ENCODE peak calls at places on chromosomes 4 and X, in six cellular contexts. K is HCT116; H is chondrocyte; P is CD8-positive, alpha-beta T cell; D is GM10248; R is fibroblast of lung. X is an unnamed sample.

GRCh38 chr4:182699825-182700224 is 217.4 kb downstream of the DCTD start:
- DNase-seq in K (no peak), H (no peak), P (no peak), D (no peak), R (no peak), X (no peak)

GRCh38 chr4:41318839-41319530 is 62.3 kb downstream of the UCHL1 start:
- DNase-seq in K (no peak), H (no peak), P (no peak), D (no peak), R (peak; percentile 5), X (no peak)

GRCh38 chr4:151922306-151922705 is 161.5 kb upstream of the GATB start:
- DNase-seq in K (no peak), H (no peak), P (no peak), D (no peak), R (peak; percentile 50), X (no peak)

GRCh38 chrX:10190367-10190766 is 33.6 kb downstream of the CLCN4 start:
- DNase-seq in K (peak; percentile 41), H (no peak), P (no peak), D (peak; percentile 28), R (peak; percentile 73), X (no peak)

GRCh38 chr4:184843984-184844554 is 18.3 kb upstream of the ACSL1 start:
- DNase-seq in K (no peak), H (no peak), P (no peak), D (no peak), R (no peak), X (no peak)

GRCh38 chr4:158161561-158162354 is 11.1 kb downstream of the GASK1B start:
- DNase-seq in K (peak; percentile 63), H (no peak), P (no peak), D (no peak), R (peak; percentile 98), X (no peak)

GRCh38 chrX:72314242-72314641 is 8.5 kb upstream of the CITED1 start:
- DNase-seq in K (no peak), H (no peak), P (no peak), D (no peak), R (no peak), X (no peak)

GRCh38 chrX:133852837-133853236 is 132.6 kb downstream of the GPC3 start:
- DNase-seq in K (no peak), H (no peak), P (no peak), D (no peak), R (no peak), X (no peak)

GRCh38 chrX:101415180-101416130 is 7.4 kb downstream of the HNRNPH2 start:
- DNase-seq in K (no peak), H (no peak), P (no peak), D (peak; percentile 57), R (peak; percentile 68), X (peak; percentile 65)

GRCh38 chr4:173509031-173510001 is 20.7 kb downstream of the HAND2 start:
- DNase-seq in K (no peak), H (no peak), P (no peak), D (no peak), R (peak; percentile 34), X (no peak)

GRCh38 chr4:152938237-152938969 is 2.3 kb downstream of the FHDC1 start:
- DNase-seq in K (no peak), H (no peak), P (no peak), D (no peak), R (no peak), X (no peak)

GRCh38 chr4:158170691-158171455 is 2.0 kb downstream of the GASK1B start:
- DNase-seq in K (no peak), H (peak; percentile 79), P (no peak), D (peak; percentile 29), R (peak; percentile 22), X (peak; percentile 59)

GRCh38 chr4:74237425-74237966 is 70.8 kb upstream of the EPGN start:
- DNase-seq in K (no peak), H (no peak), P (no peak), D (no peak), R (no peak), X (no peak)

GRCh38 chr4:46993075-46994006 is at the start of gene GABRA4:
- DNase-seq in K (no peak), H (no peak), P (no peak), D (peak; percentile 20), R (peak; percentile 26), X (peak; percentile 34)

GRCh38 chr4:77232653-77233052 is 75.6 kb downstream of the CCNG2 start:
- DNase-seq in K (no peak), H (no peak), P (no peak), D (no peak), R (peak; percentile 64), X (no peak)

GRCh38 chr4:176753049-176753448 is 39.7 kb downstream of the VEGFC start:
- DNase-seq in K (no peak), H (no peak), P (no peak), D (no peak), R (peak; percentile 92), X (no peak)

GRCh38 chrX:153922932-153923857 is 2.9 kb downstream of the ARHGAP4 start:
- DNase-seq in K (no peak), H (peak; percentile 88), P (no peak), D (no peak), R (peak; percentile 57), X (no peak)

GRCh38 chr4:153260152-153260551 is 55.9 kb downstream of the TRIM2 start:
- DNase-seq in K (no peak), H (no peak), P (no peak), D (no peak), R (no peak), X (no peak)

GRCh38 chr4:82901129-82901718 is 689 bp downstream of the THAP9 start:
- DNase-seq in K (no peak), H (no peak), P (no peak), D (no peak), R (no peak), X (no peak)

GRCh38 chr4:78529569-78530209 is 21.9 kb upstream of the ANXA3 start:
- DNase-seq in K (no peak), H (no peak), P (no peak), D (no peak), R (peak; percentile 55), X (no peak)

GRCh38 chr4:134132086-134132783 is 69.4 kb downstream of the PABPC4L start:
- DNase-seq in K (no peak), H (no peak), P (no peak), D (no peak), R (no peak), X (no peak)

GRCh38 chrX:150411656-150412055 is 48.5 kb downstream of the MAMLD1 start:
- DNase-seq in K (no peak), H (no peak), P (no peak), D (no peak), R (no peak), X (no peak)

GRCh38 chr4:140252144-140252741 is 98.3 kb upstream of the MAML3 start:
- DNase-seq in K (no peak), H (no peak), P (no peak), D (peak; percentile 22), R (no peak), X (peak; percentile 25)

GRCh38 chrX:130539721-130540321 is 138.0 kb downstream of the RBMX2 start:
- DNase-seq in K (peak; percentile 27), H (no peak), P (no peak), D (peak; percentile 37), R (peak; percentile 24), X (peak; percentile 42)

GRCh38 chr4:80454040-80454439 is 118.5 kb downstream of the CFAP299 start:
- DNase-seq in K (peak; percentile 2), H (no peak), P (no peak), D (no peak), R (peak; percentile 65), X (no peak)
- TF ChIP-seq CTCF in K (no peak), H (no peak), P (no peak), D (no peak), R (no peak), X (no peak)

GRCh38 chr4:26322349-26322748 is 1.5 kb downstream of the RBPJ start:
- DNase-seq in K (no peak), H (no peak), P (no peak), D (no peak), R (no peak), X (no peak)

GRCh38 chr4:26320159-26320452 is 708 bp upstream of the RBPJ start:
- DNase-seq in K (no peak), H (no peak), P (no peak), D (peak; percentile 69), R (no peak), X (peak; percentile 76)

GRCh38 chr4:26321326-26322276 is 787 bp downstream of the RBPJ start:
- DNase-seq in K (no peak), H (no peak), P (peak; percentile 15), D (no peak), R (peak; percentile 39), X (no peak)

GRCh38 chr4:26319467-26320158 is 1.2 kb upstream of the RBPJ start:
- DNase-seq in K (peak; percentile 99), H (peak; percentile 99), P (peak; percentile 93), D (peak; percentile 92), R (peak; percentile 99), X (peak; percentile 94)

GRCh38 chr4:26320453-26321325 is at the start of gene RBPJ:
- DNase-seq in K (peak; percentile 94), H (peak; percentile 98), P (peak; percentile 72), D (peak; percentile 79), R (peak; percentile 99), X (peak; percentile 84)
- TF ChIP-seq CTCF in K (no peak), H (no peak), P (no peak), D (no peak), R (no peak), X (no peak)

GRCh38 chrX:53239474-53239873 is 14.5 kb upstream of the KDM5C start:
- DNase-seq in K (no peak), H (peak; percentile 35), P (no peak), D (peak; percentile 38), R (no peak), X (no peak)
- TF ChIP-seq CTCF in K (peak; percentile 51), H (peak; percentile 27), P (no peak), D (no peak), R (no peak), X (no peak)

GRCh38 chrX:152912121-152912520 is 14.3 kb downstream of the ZNF185 start:
- DNase-seq in K (no peak), H (no peak), P (no peak), D (no peak), R (no peak), X (no peak)
- TF ChIP-seq CTCF in K (peak; percentile 10), H (no peak), P (no peak), D (no peak), R (no peak), X (no peak)

DNA sequence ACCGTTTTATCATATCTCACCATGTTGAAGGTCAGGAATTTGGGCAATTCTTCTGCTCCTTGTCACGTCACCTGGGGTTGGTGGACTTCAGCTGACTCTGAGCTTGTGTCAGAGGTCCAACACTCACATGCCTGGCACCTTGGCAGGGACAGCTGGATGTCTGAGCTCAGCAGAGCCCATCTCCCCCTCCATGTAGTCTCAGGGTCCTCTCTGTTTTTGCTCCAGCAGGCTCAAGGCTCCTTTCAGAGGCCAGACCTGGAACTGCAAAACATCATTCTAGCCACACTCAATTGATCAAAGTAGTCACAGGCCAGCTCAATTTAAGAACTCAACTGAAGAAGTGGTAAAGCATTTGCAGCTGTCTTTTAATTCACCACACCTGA is 45.4 kb downstream of the EDNRA start:
- DNase-seq in K (no peak), H (no peak), P (no peak), D (no peak), R (no peak), X (peak; percentile 10)
- TF ChIP-seq CTCF in K (peak; percentile 27), H (peak; percentile 45), P (no peak), D (peak; percentile 15), R (peak; percentile 9), X (no peak)

GRCh38 chr4:175035907-175036306 is 117.7 kb downstream of the ADAM29 start:
- DNase-seq in K (no peak), H (no peak), P (no peak), D (no peak), R (peak; percentile 72), X (no peak)
- TF ChIP-seq CTCF in K (no peak), H (no peak), P (no peak), D (no peak), R (no peak), X (no peak)